ENCODE peak calls at places on chromosomes 6 and 20, in ten cellular contexts. B is CD4-positive, alpha-beta T cell; C is heart right ventricle; R is IMR-90; Y is brain microvascular endothelial cell; E is astrocyte; D is gastrocnemius medialis; N is lung; M is CD8-positive, alpha-beta T cell; U is esophagus squamous epithelium. G is an unnamed sample.

GRCh38 chr6:129901910-129902309 is 40.8 kb upstream of the TMEM244 start:
- DNase-seq in B (no peak), C (no peak), R (peak), Y (peak), E (peak), D (no peak), N (no peak), M (no peak), U (no peak), G (no peak)

GRCh38 chr20:32980131-32980941 is 23.9 kb downstream of the SUN5 start:
- DNase-seq in B (no peak), C (no peak), R (no peak), Y (no peak), E (no peak), D (no peak), N (no peak), M (no peak), U (no peak), G (no peak)

GRCh38 chr20:51489611-51490010 is 52.9 kb downstream of the NFATC2 start:
- DNase-seq in B (no peak), C (no peak), R (peak), Y (no peak), E (peak), D (no peak), N (no peak), M (no peak), U (no peak), G (no peak)

GRCh38 chr6:11431455-11431937 is 106.1 kb upstream of the TMEM170B start:
- DNase-seq in B (no peak), C (no peak), R (no peak), Y (no peak), E (no peak), D (no peak), N (no peak), M (no peak), U (no peak), G (no peak)

GRCh38 chr6:11824986-11825385 is 46.4 kb upstream of the ADTRP start:
- DNase-seq in B (no peak), C (no peak), R (peak), Y (peak), E (peak), D (no peak), N (no peak), M (no peak), U (no peak), G (no peak)

GRCh38 chr6:79373246-79373645 is 138.8 kb upstream of the HMGN3 start:
- DNase-seq in B (no peak), C (no peak), R (no peak), Y (no peak), E (no peak), D (no peak), N (peak), M (no peak), U (no peak), G (no peak)

GRCh38 chr6:36752886-36753506 is 55.4 kb downstream of the RAB44 start:
- DNase-seq in B (no peak), C (no peak), R (no peak), Y (no peak), E (no peak), D (peak), N (no peak), M (no peak), U (no peak), G (no peak)

GRCh38 chr20:4490595-4491280 is 231.0 kb upstream of the PRND start:
- DNase-seq in B (no peak), C (no peak), R (peak), Y (no peak), E (no peak), D (no peak), N (no peak), M (no peak), U (no peak), G (no peak)

GRCh38 chr6:159633196-159633595 is 59.8 kb downstream of the SOD2 start:
- DNase-seq in B (no peak), C (no peak), R (peak), Y (peak), E (no peak), D (no peak), N (no peak), M (no peak), U (no peak), G (no peak)

GRCh38 chr6:138107752-138108592 is 753 bp upstream of the PERP start:
- DNase-seq in B (peak), C (no peak), R (no peak), Y (no peak), E (no peak), D (no peak), N (no peak), M (no peak), U (no peak), G (peak)

GRCh38 chr6:138105880-138106664 is 1.1 kb downstream of the PERP start:
- DNase-seq in B (no peak), C (no peak), R (peak), Y (no peak), E (peak), D (no peak), N (no peak), M (no peak), U (no peak), G (peak)

GRCh38 chr6:138106665-138107077 is 548 bp downstream of the PERP start:
- DNase-seq in B (no peak), C (no peak), R (no peak), Y (no peak), E (no peak), D (no peak), N (no peak), M (no peak), U (no peak), G (no peak)

GRCh38 chr6:138105446-138105845 is 1.8 kb downstream of the PERP start:
- DNase-seq in B (no peak), C (no peak), R (no peak), Y (no peak), E (no peak), D (no peak), N (no peak), M (no peak), U (no peak), G (peak)

GRCh38 chr6:138107078-138107751 is at the start of gene PERP:
- DNase-seq in B (peak), C (peak), R (peak), Y (peak), E (peak), D (peak), N (peak), M (peak), U (no peak), G (peak)
- TF ChIP-seq CTCF in B (no peak), C (no peak), R (no peak), Y (peak), E (no peak), D (no peak), N (no peak), M (no peak), U (peak), G (no peak)

GRCh38 chr20:57523782-57524181 is 1.2 kb downstream of the CTCFL start:
- DNase-seq in B (no peak), C (no peak), R (no peak), Y (no peak), E (no peak), D (no peak), N (no peak), M (no peak), U (no peak), G (no peak)
- H3K27ac ChIP-seq in B (no peak), C (no peak), R (no peak), Y (no peak), E (no peak), D (no peak), N (no peak), M (no peak), U (no peak), G (no peak)

GRCh38 chr20:46402236-46402886 is 4.1 kb downstream of the ELMO2 start:
- DNase-seq in B (no peak), C (no peak), R (peak), Y (no peak), E (peak), D (no peak), N (no peak), M (no peak), U (no peak), G (no peak)

GRCh38 chr20:46407671-46407996 is 1.2 kb upstream of the ELMO2 start:
- DNase-seq in B (no peak), C (no peak), R (no peak), Y (no peak), E (no peak), D (no peak), N (no peak), M (no peak), U (no peak), G (no peak)

GRCh38 chr20:46406986-46407670 is 713 bp upstream of the ELMO2 start:
- DNase-seq in B (peak), C (peak), R (peak), Y (no peak), E (peak), D (peak), N (peak), M (peak), U (no peak), G (peak)

GRCh38 chr20:46408281-46408731 is 1.9 kb upstream of the ELMO2 start:
- DNase-seq in B (no peak), C (no peak), R (no peak), Y (no peak), E (no peak), D (no peak), N (no peak), M (no peak), U (no peak), G (no peak)

GRCh38 chr20:46406200-46406985 is at the start of gene ELMO2:
- DNase-seq in B (peak), C (peak), R (peak), Y (peak), E (peak), D (peak), N (peak), M (peak), U (peak), G (peak)
- TF ChIP-seq CTCF in B (no peak), C (peak), R (no peak), Y (peak), E (no peak), D (peak), N (no peak), M (no peak), U (peak), G (peak)

GRCh38 chr20:20010639-20011500 is 6.3 kb upstream of the NAA20 start:
- DNase-seq in B (no peak), C (no peak), R (peak), Y (no peak), E (peak), D (no peak), N (no peak), M (no peak), U (no peak), G (peak)
- H3K27ac ChIP-seq in B (no peak), C (peak), R (peak), Y (no peak), E (no peak), D (peak), N (peak), M (no peak), U (peak), G (peak)

G was measured in prostate gland.